ENCODE peak calls at places on chromosomes 2 and 18, in eight cellular contexts. F, G, X, W, O, E, P and V are unnamed samples.

GRCh38 chr2:46849741-46850474 is 65.7 kb downstream of the MCFD2 start:
- DNase-seq in G (no peak), P (no peak), E (no peak), O (no peak), X (no peak), W (no peak), F (no peak), V (no peak)

GRCh38 chr2:30366199-30366691 is 80.8 kb upstream of the LCLAT1 start:
- DNase-seq in X (no peak), G (no peak), O (no peak), F (peak), E (no peak), W (no peak), P (no peak), V (no peak)

GRCh38 chr2:205682239-205683021 is at the start of gene NRP2:
- DNase-seq in X (peak), P (no peak), F (peak), O (peak), E (peak), W (peak), G (peak), V (no peak)

GRCh38 chr2:116776556-116776955 is 1037.9 kb upstream of the DDX18 start:
- DNase-seq in O (no peak), G (no peak), P (no peak), W (no peak), F (no peak), X (no peak), E (no peak), V (no peak)

GRCh38 chr2:228801451-228801850 is 469.6 kb downstream of the PID1 start:
- DNase-seq in W (no peak), F (no peak), E (no peak), G (no peak), P (no peak), O (no peak), X (no peak), V (no peak)

GRCh38 chr2:33616873-33617272 is 17.8 kb upstream of the FAM98A start:
- DNase-seq in F (no peak), P (no peak), G (no peak), E (no peak), O (no peak), X (no peak), W (no peak), V (no peak)

GRCh38 chr2:55718165-55719008 is 24.7 kb upstream of the PNPT1 start:
- DNase-seq in F (peak), O (peak), X (peak), G (no peak), E (peak), W (peak), P (no peak), V (peak)

GRCh38 chr2:29186812-29187211 is 71.6 kb downstream of the CLIP4 start:
- DNase-seq in W (no peak), G (no peak), F (no peak), E (no peak), O (no peak), X (no peak), P (no peak), V (no peak)

GRCh38 chr18:46636040-46636630 is 20.9 kb downstream of the LOXHD1 start:
- DNase-seq in P (no peak), X (no peak), E (no peak), G (no peak), W (no peak), F (no peak), O (no peak), V (no peak)

GRCh38 chr2:196801578-196801977 is 2.1 kb upstream of the GTF3C3 start:
- DNase-seq in E (no peak), P (no peak), X (no peak), G (no peak), O (no peak), F (no peak), W (no peak), V (no peak)

GRCh38 chr2:45938649-45939511 is 287.4 kb downstream of the PRKCE start:
- DNase-seq in E (no peak), G (no peak), X (peak), O (no peak), W (peak), F (no peak), P (no peak), V (no peak)